ENCODE peak calls at places on chromosomes 3 and 15, in eight cellular contexts. O is WERI-Rb-1; Y is tibial artery; U is psoas muscle; Z is left ventricle myocardium inferior; H is naive thymus-derived CD4-positive, alpha-beta T cell; P is heart left ventricle; N is uterus. C is an unnamed sample.

GRCh38 chr3:71784914-71785593 is at the start of gene PROK2:
- DNase-seq in O (peak; percentile 18), Y (no peak), U (peak; percentile 53), Z (no peak), H (no peak), P (no peak), N (no peak), C (peak; percentile 22)

GRCh38 chr15:79132770-79133169 is 42.2 kb upstream of the RASGRF1 start:
- DNase-seq in O (no peak), Y (no peak), U (no peak), Z (no peak), H (no peak), P (no peak), N (no peak), C (no peak)

GRCh38 chr3:134854285-134854684 is 59.2 kb downstream of the EPHB1 start:
- DNase-seq in O (peak; percentile 63), Y (no peak), U (peak; percentile 75), Z (no peak), H (no peak), P (no peak), N (no peak), C (no peak)

GRCh38 chr3:11845661-11846060 is 1.0 kb downstream of the TAMM41 start:
- DNase-seq in O (no peak), Y (no peak), U (no peak), Z (no peak), H (peak; percentile 13), P (no peak), N (no peak), C (no peak)

GRCh38 chr3:99532246-99532645 is 106.1 kb upstream of the COL8A1 start:
- DNase-seq in O (peak; percentile 74), Y (peak; percentile 70), U (no peak), Z (no peak), H (no peak), P (no peak), N (peak; percentile 18), C (no peak)

GRCh38 chr3:195068045-195068444 is 202.9 kb downstream of the XXYLT1 start:
- DNase-seq in O (no peak), Y (no peak), U (no peak), Z (no peak), H (no peak), P (no peak), N (no peak), C (no peak)

GRCh38 chr3:66178206-66178605 is 42.6 kb upstream of the SLC25A26 start:
- DNase-seq in O (no peak), Y (no peak), U (no peak), Z (no peak), H (no peak), P (no peak), N (no peak), C (no peak)

GRCh38 chr3:123081718-123082369 is 15.0 kb downstream of the PDIA5 start:
- DNase-seq in O (peak; percentile 68), Y (no peak), U (no peak), Z (no peak), H (no peak), P (no peak), N (no peak), C (no peak)

GRCh38 chr3:71461749-71462483 is 121.6 kb downstream of the FOXP1 start:
- DNase-seq in O (no peak), Y (no peak), U (no peak), Z (no peak), H (no peak), P (no peak), N (no peak), C (no peak)

GRCh38 chr3:117510396-117510795 is 800.8 kb downstream of the TUSC7 start:
- DNase-seq in O (no peak), Y (no peak), U (no peak), Z (no peak), H (no peak), P (no peak), N (no peak), C (no peak)

GRCh38 chr3:18369561-18370185 is 55.5 kb downstream of the SATB1 start:
- DNase-seq in O (peak; percentile 18), Y (no peak), U (no peak), Z (no peak), H (no peak), P (no peak), N (no peak), C (no peak)

GRCh38 chr15:35306361-35306981 is 221.4 kb upstream of the NANOGP8 start:
- DNase-seq in O (no peak), Y (no peak), U (no peak), Z (no peak), H (no peak), P (no peak), N (no peak), C (no peak)

GRCh38 chr15:72207576-72208085 is 10.0 kb upstream of the GRAMD2A start:
- DNase-seq in O (no peak), Y (peak; percentile 41), U (no peak), Z (no peak), H (no peak), P (no peak), N (no peak), C (no peak)

GRCh38 chr15:74589826-74590225 is 25.8 kb upstream of the CLK3 start:
- DNase-seq in O (no peak), Y (no peak), U (no peak), Z (no peak), H (no peak), P (no peak), N (no peak), C (no peak)

GRCh38 chr15:32838820-32839219 is 121.0 kb downstream of the GREM1 start:
- DNase-seq in O (no peak), Y (no peak), U (peak; percentile 59), Z (no peak), H (no peak), P (no peak), N (no peak), C (no peak)

DNA sequence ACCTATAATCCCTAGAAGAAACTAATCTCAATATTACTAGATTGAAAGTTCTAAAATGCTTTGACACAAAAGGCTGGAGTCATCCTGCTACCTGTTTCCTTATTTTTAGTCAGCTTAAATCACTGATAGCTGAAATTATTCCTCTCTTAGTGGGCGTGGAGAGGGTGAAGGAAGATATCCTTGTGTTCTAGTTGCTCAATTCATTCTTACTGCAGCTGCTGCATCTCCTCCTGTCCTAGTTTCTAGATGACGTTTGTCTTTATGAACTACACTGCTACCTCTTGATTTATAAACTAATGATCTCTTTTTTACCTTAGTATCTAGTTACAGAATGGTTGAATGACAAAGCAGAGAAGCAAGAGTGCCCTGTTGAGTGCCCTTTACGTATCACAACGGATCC is 50.7 kb downstream of the SETD5 start:
- DNase-seq in O (no peak), Y (no peak), U (no peak), Z (no peak), H (no peak), P (no peak), N (no peak), C (no peak)
- H3K36me3 ChIP-seq in O (peaks cover 93% of the 10 kb centered on the region), Y (peaks cover 89% of the 10 kb centered on the region), U (peaks cover 100% of the 10 kb centered on the region), Z (peaks cover 95% of the 10 kb centered on the region), H (peaks cover 81% of the 10 kb centered on the region), P (peaks cover 40% of the 10 kb centered on the region), N (no peaks in the 10 kb centered on the region), C (peaks cover 53% of the 10 kb centered on the region)

DNA sequence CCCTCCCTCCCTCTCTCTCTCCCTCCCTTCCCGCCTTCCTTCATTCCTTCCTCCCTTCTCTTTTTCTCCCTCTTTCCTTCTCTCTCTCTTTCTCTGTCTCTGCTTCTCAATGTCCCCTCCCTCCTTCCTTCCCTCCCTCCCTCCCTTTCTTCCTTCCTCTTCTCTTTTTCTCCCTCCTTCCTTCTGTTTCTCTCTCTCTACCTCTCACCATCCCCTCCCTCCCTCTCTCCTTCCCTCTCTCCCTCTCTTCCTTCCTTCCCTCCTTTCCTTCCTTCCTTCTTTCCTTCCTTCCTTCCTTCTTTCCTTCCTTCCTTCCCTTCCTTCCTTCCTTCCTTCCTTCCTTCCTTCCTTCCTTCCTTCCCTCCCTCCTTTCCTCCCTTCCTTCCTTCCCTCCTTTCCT is 504.6 kb downstream of the EPHA3 start:
- DNase-seq in O (no peak), Y (no peak), U (no peak), Z (no peak), H (no peak), P (no peak), N (no peak), C (no peak)
- H3K36me3 ChIP-seq in O (no peaks in the 10 kb centered on the region), Y (no peaks in the 10 kb centered on the region), U (no peaks in the 10 kb centered on the region), Z (no peaks in the 10 kb centered on the region), H (no peaks in the 10 kb centered on the region), P (no peaks in the 10 kb centered on the region), N (no peaks in the 10 kb centered on the region), C (no peaks in the 10 kb centered on the region)

GRCh38 chr15:67067930-67068542 is 2.6 kb downstream of the SMAD3 start:
- DNase-seq in O (no peak), Y (no peak), U (no peak), Z (no peak), H (no peak), P (no peak), N (no peak), C (no peak)
- H3K36me3 ChIP-seq in O (no peaks in the 10 kb centered on the region), Y (no peaks in the 10 kb centered on the region), U (no peaks in the 10 kb centered on the region), Z (peaks cover 7% of the 10 kb centered on the region), H (peaks cover 3% of the 10 kb centered on the region), P (no peaks in the 10 kb centered on the region), N (no peaks in the 10 kb centered on the region), C (no peaks in the 10 kb centered on the region)

GRCh38 chr3:53101956-53102355 is 28.3 kb downstream of the RFT1 start:
- DNase-seq in O (no peak), Y (no peak), U (no peak), Z (no peak), H (no peak), P (no peak), N (no peak), C (no peak)

GRCh38 chr3:53102601-53103147 is 27.6 kb downstream of the RFT1 start:
- DNase-seq in O (no peak), Y (no peak), U (no peak), Z (no peak), H (peak; percentile 13), P (no peak), N (no peak), C (no peak)

GRCh38 chr3:53100818-53101466 is 29.3 kb downstream of the RFT1 start:
- DNase-seq in O (no peak), Y (no peak), U (no peak), Z (no peak), H (peak; percentile 50), P (no peak), N (no peak), C (no peak)

GRCh38 chr3:53092942-53093341 is 37.3 kb downstream of the RFT1 start:
- DNase-seq in O (no peak), Y (no peak), U (no peak), Z (no peak), H (no peak), P (no peak), N (no peak), C (no peak)

GRCh38 chr3:53097887-53098286 is 32.3 kb downstream of the RFT1 start:
- DNase-seq in O (no peak), Y (peak; percentile 5), U (no peak), Z (no peak), H (peak; percentile 37), P (no peak), N (no peak), C (no peak)
- H3K36me3 ChIP-seq in O (no peaks in the 10 kb centered on the region), Y (peaks cover 19% of the 10 kb centered on the region), U (peaks cover 98% of the 10 kb centered on the region), Z (peaks cover 81% of the 10 kb centered on the region), H (peaks cover 44% of the 10 kb centered on the region), P (peaks cover 7% of the 10 kb centered on the region), N (no peaks in the 10 kb centered on the region), C (peaks cover 9% of the 10 kb centered on the region)

GRCh38 chr3:186075489-186075888 is 33.4 kb downstream of the ETV5 start:
- DNase-seq in O (no peak), Y (no peak), U (no peak), Z (no peak), H (no peak), P (no peak), N (no peak), C (no peak)
- H3K36me3 ChIP-seq in O (no peaks in the 10 kb centered on the region), Y (no peaks in the 10 kb centered on the region), U (peaks cover 8% of the 10 kb centered on the region), Z (peaks cover 18% of the 10 kb centered on the region), H (no peaks in the 10 kb centered on the region), P (no peaks in the 10 kb centered on the region), N (no peaks in the 10 kb centered on the region), C (no peaks in the 10 kb centered on the region)

C was measured in CD8-positive, alpha-beta T cell.